ENCODE peak calls at places on chromosomes 4 and X, in five cellular contexts. N is K562, J is H1, D is GM12878, M is HepG2. K is an unnamed sample.

GRCh38 chrX:12460929-12461328 is 322.7 kb downstream of the FRMPD4 start:
- DNase-seq in N (no peak), J (no peak), D (no peak), M (no peak), K (no peak)

GRCh38 chr4:102687373-102687981 is 73.3 kb downstream of the MANBA start:
- DNase-seq in N (no peak), J (no peak), D (peak), M (no peak), K (peak)

GRCh38 chrX:15418041-15418706 is 34.0 kb upstream of the VEGFD start:
- DNase-seq in N (no peak), J (no peak), D (no peak), M (no peak), K (no peak)

GRCh38 chrX:54029543-54030143 is 14.6 kb downstream of the PHF8 start:
- DNase-seq in N (no peak), J (no peak), D (no peak), M (no peak), K (no peak)

GRCh38 chr4:186700746-186701145 is 22.9 kb downstream of the FAT1 start:
- DNase-seq in N (no peak), J (no peak), D (no peak), M (no peak), K (no peak)

GRCh38 chr4:169115144-169115896 is 105.3 kb upstream of the CBR4 start:
- DNase-seq in N (no peak), J (no peak), D (no peak), M (no peak), K (no peak)

GRCh38 chr4:174284181-174284886 is 623 bp downstream of the CEP44 start:
- DNase-seq in N (peak), J (no peak), D (no peak), M (peak), K (peak)

GRCh38 chrX:150766351-150767044 is 73.3 kb downstream of the MTMR1 start:
- DNase-seq in N (peak), J (no peak), D (no peak), M (no peak), K (no peak)

GRCh38 chr4:27048350-27049100 is 187.9 kb downstream of the STIM2 start:
- DNase-seq in N (peak), J (no peak), D (no peak), M (no peak), K (peak)

GRCh38 chr4:148081745-148082144 is 349.9 kb downstream of the ARHGAP10 start:
- DNase-seq in N (no peak), J (no peak), D (no peak), M (no peak), K (no peak)

GRCh38 chr4:2689825-2690700 is 66.1 kb downstream of the TNIP2 start:
- DNase-seq in N (no peak), J (no peak), D (peak), M (no peak), K (no peak)

GRCh38 chr4:70365479-70365878 is 4.9 kb downstream of the SMR3A start:
- DNase-seq in N (no peak), J (no peak), D (no peak), M (peak), K (no peak)

GRCh38 chr4:165472943-165473676 is 94.3 kb downstream of the CPE start:
- DNase-seq in N (peak), J (no peak), D (no peak), M (no peak), K (no peak)

DNA sequence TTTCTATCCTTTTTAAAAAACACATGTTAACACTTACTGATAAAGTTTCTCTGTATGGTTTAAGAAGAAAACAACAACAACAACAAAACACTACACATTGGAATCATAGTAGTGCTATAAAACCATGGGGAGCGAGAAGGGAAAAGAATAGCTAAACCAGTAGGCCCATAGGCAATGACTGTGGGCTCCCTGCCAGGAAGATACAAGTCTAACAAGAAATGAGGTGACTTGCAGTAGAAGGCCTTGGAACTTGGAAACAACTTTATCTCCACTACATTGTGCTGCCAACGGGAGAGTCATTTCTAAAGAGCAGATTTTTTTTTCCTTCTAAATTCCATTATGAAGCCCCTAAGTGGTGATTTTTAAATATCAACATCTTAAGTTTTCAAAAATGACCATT is 78.0 kb downstream of the GPC4 start:
- DNase-seq in N (peak), J (no peak), D (no peak), M (no peak), K (no peak)
- TF ChIP-seq EZH2 in N (no peak), J (no peak), D (no peak), M (no peak), K (no peak)

GRCh38 chr4:151167561-151167960 is 68.1 kb downstream of the RPS3A start:
- DNase-seq in N (no peak), J (no peak), D (no peak), M (no peak), K (no peak)

GRCh38 chr4:151173751-151174325 is 74.4 kb downstream of the RPS3A start:
- DNase-seq in N (no peak), J (no peak), D (no peak), M (no peak), K (no peak)

GRCh38 chr4:151166662-151167061 is 67.2 kb downstream of the RPS3A start:
- DNase-seq in N (no peak), J (no peak), D (no peak), M (no peak), K (no peak)

GRCh38 chr4:151169223-151169622 is 69.8 kb downstream of the RPS3A start:
- DNase-seq in N (no peak), J (no peak), D (no peak), M (no peak), K (no peak)

DNA sequence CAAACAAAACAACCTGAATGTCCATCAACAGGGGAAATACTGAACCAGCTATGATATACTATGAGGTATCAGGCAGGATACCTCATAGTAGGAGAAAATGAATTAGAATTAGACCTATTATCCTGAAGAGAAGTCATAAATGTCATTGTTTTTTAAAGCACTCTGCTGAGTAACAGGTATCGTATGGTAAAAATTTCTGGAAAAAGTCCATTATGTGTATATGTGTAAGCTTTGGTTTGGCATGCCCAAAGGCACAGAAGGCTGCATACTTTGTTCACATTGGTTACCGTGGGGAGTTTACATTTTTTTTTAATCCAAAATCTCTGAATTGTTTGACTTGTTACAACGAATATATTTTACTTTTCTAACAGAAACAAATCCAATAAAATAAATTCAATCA is 70.5 kb downstream of the RPS3A start:
- DNase-seq in N (no peak), J (no peak), D (no peak), M (no peak), K (no peak)
- TF ChIP-seq SRF in N (no peak), J (no peak), D (no peak), M (no peak), K (no peak)

GRCh38 chr4:34791224-34791623 is 1453.1 kb downstream of the ARAP2 start:
- DNase-seq in N (no peak), J (no peak), D (no peak), M (no peak), K (no peak)
- TF ChIP-seq YY1 in N (no peak), J (no peak), D (no peak), M (no peak), K (no peak)

GRCh38 chr4:23774932-23775331 is 114.9 kb downstream of the PPARGC1A start:
- DNase-seq in N (no peak), J (no peak), D (no peak), M (no peak), K (no peak)
- TF ChIP-seq EZH2 in N (no peak), J (no peak), D (no peak), M (no peak), K (no peak)